ENCODE peak calls at places on chromosomes 16 and 17, in seven cellular contexts. T, O, P, U, V, R and F are unnamed samples. For H3K4me1, the result is how much of the 10 kb centered on the place peaks cover.

GRCh38 chr16:50065241-50065623 is 538 bp upstream of the HEATR3 start:
- DNase-seq in T (no peak), O (no peak), P (no peak), U (no peak), V (no peak), R (no peak), F (no peak)

GRCh38 chr17:64448665-64449512 is at the start of gene MILR1:
- DNase-seq in T (no peak), O (no peak), P (no peak), U (no peak), V (no peak), R (peak), F (peak)

GRCh38 chr16:56460101-56460500 is 8.7 kb downstream of the OGFOD1 start:
- DNase-seq in T (no peak), O (no peak), P (no peak), U (no peak), V (no peak), R (no peak), F (no peak)

GRCh38 chr17:38885044-38885727 is 15.3 kb downstream of the LASP1 start:
- DNase-seq in T (no peak), O (no peak), P (no peak), U (peak), V (peak), R (no peak), F (no peak)

GRCh38 chr16:9976641-9977040 is 205.6 kb downstream of the GRIN2A start:
- DNase-seq in T (no peak), O (no peak), P (no peak), U (no peak), V (no peak), R (no peak), F (no peak)

GRCh38 chr17:15413101-15413750 is 54.2 kb downstream of the CDRT4 start:
- DNase-seq in T (no peak), O (no peak), P (no peak), U (no peak), V (no peak), R (no peak), F (no peak)

GRCh38 chr16:4372578-4373355 is 1.1 kb downstream of the VASN start:
- DNase-seq in T (no peak), O (peak), P (no peak), U (peak), V (peak), R (peak), F (no peak)

GRCh38 chr17:81090361-81091133 is 55.6 kb downstream of the BAIAP2 start:
- DNase-seq in T (peak), O (peak), P (no peak), U (no peak), V (peak), R (peak), F (peak)

GRCh38 chr17:3002538-3003301 is 60.7 kb downstream of the OR1D5 start:
- DNase-seq in T (peak), O (no peak), P (no peak), U (peak), V (no peak), R (no peak), F (peak)

GRCh38 chr17:37702605-37703004 is 42.3 kb downstream of the HNF1B start:
- DNase-seq in T (no peak), O (no peak), P (no peak), U (no peak), V (no peak), R (peak), F (no peak)

GRCh38 chr16:9159839-9160550 is 68.6 kb downstream of the HAPSTR1 start:
- DNase-seq in T (peak), O (peak), P (no peak), U (peak), V (peak), R (peak), F (peak)

GRCh38 chr16:8866118-8866883 is 2.5 kb downstream of the CARHSP1 start:
- DNase-seq in T (no peak), O (peak), P (no peak), U (no peak), V (peak), R (no peak), F (peak)

GRCh38 chr16:27238591-27238990 is 30.0 kb downstream of the NSMCE1 start:
- DNase-seq in T (peak), O (no peak), P (no peak), U (no peak), V (no peak), R (no peak), F (no peak)
- H3K4me1 ChIP-seq in T (half or more), O (half or more), P (half or more), U (under half), V (under half), R (under half), F (under half)

DNA sequence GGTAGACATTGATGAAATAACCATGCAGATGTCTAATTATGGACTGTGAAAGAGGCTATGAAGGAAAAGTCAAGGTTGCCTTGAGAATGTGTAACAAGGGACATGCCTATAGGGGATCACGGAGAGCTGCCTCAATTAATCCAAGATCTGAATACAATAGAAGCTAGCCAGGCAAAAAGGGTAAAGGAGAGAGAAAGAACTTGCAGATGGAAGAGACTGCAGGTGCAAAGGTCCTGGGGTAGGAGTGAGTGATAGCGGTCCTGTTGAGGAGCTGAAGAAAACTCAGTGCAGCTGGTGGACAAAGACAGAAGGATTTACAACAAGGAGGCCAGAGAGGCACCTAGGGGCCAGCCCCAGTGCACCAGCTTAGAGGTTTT is 15.9 kb upstream of the TNS4 start:
- DNase-seq in T (no peak), O (no peak), P (no peak), U (no peak), V (no peak), R (no peak), F (no peak)
- H3K4me1 ChIP-seq in T (under half), O (under half), P (under half), U (under half), V (under half), R (half or more), F (under half)

DNA sequence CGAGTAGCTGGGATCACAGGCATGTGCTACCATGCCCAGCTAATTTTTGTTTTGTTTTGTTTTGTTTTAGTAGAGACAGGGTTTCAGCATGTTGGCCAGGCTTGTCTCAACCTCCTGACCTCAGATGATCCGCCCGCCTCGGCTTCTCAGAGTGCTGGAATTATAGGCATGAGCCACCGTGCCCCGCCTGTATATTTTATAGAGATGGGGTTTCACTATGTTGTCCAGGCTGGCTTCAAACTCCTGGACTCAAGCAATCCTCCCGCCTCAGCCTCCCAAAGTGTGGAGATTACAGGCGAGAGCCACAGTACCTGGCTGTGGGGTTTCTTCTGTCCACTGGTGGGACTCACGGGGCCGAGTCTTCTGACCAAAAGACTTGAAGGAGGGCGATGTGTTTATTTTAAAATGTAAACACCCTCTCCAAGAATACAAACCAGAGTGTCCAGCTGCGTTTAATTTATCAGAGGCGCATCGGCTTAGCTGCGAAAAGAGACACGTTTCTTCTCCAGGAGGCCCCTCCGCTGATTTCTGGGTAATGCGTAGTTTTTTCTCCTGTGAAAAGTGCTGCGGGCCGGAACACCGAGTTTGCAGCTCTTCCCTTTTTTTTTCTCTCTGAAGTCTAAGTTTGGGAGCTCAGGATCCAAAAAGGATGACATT is 86.9 kb upstream of the CIBAR2 start:
- DNase-seq in T (no peak), O (no peak), P (no peak), U (no peak), V (no peak), R (peak), F (peak)
- H3K4me1 ChIP-seq in T (under half), O (half or more), P (under half), U (half or more), V (under half), R (under half), F (under half)

GRCh38 chr16:87198881-87199280 is 118.3 kb downstream of the C16orf95 start:
- DNase-seq in T (no peak), O (no peak), P (no peak), U (no peak), V (no peak), R (no peak), F (no peak)
- H3K4me1 ChIP-seq in T (under half), O (under half), P (under half), U (under half), V (under half), R (under half), F (under half)

DNA sequence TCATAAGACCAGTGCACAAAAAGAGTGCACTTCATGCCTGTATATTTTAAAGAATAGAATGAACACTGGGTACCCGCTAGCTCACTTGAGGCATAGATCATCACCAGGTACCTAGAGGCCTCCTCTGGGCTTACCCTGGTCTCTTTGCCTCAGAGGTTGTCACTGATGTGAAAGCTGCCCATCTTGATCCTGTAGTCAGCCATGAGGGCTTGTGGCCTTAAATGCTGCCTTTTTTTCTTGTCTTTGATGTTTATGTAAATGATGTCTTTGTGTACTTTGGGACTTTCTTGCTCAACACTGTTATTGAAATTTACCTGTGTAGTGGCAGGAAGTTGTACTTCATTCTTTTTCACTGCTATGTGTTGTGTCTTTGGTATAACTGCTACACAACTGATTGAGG is 26.8 kb upstream of the SLC5A10 start:
- DNase-seq in T (no peak), O (no peak), P (no peak), U (no peak), V (no peak), R (no peak), F (no peak)
- H3K4me1 ChIP-seq in T (under half), O (under half), P (under half), U (under half), V (under half), R (under half), F (under half)

DNA sequence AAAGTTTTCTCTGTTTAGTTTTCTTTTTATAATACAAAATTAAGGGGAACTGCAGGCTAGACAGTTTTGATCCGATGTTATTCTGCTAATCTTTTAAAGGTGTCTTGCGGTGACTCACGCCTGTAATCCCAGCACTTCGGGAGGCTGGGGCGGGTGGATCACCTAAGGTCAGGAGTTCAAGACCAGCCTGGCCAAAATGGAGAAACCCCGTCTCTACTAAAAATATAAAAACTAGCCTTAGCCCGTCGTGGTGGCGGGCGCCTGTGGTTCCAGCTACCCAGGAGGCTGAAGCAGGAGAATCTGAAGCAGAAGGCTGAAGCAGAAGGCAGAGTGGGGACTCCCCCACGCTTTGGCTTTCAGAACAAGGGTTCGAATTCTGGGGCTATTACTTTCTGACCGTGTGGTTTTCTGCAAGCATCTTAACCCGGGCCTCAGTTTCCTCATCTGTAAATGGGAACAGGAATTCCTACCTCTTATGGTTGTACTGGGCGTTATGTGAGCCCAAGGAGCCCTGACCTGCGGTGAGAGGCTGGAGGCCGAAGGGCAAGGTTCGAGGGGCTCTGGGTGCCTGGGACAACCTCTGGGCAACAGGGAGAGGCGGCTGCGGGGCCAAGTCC is 1.2 kb upstream of the KATNB1 start:
- DNase-seq in T (no peak), O (no peak), P (no peak), U (no peak), V (no peak), R (no peak), F (no peak)
- H3K4me1 ChIP-seq in T (under half), O (under half), P (under half), U (under half), V (under half), R (under half), F (under half)

DNA sequence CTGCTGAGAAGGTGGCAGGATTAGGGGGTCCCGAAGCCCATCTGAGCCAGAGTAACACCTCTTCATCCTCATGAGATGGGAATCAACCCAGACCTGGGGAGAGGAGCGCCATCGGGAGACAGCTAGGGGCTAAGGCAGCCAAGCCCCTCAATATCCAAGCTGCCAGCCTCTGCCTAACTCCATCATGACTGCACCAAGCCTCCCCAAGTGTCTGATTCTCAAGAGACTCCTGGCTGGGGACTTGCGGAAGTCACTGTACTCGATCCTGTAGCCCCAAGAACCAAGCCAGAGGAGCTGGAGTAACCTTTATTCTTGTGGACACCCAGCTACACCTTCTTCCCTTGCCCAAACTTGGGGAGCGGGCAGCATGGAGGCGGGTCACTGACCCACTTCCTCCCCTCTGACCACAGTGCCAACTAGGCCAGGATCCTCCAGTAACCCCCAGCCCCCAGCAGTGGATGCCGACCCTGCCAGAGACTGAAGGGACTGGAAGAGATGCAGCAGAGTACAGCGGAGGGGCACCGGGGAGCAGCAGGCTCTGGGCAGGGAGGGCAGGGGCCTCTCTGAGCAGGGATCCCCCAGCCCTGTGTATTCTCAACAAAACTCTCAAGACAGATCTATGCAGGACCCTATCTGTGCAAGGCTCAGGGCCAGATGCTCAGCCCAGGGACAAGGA is 13.3 kb downstream of the HDAC5 start:
- DNase-seq in T (no peak), O (no peak), P (no peak), U (no peak), V (no peak), R (no peak), F (no peak)
- H3K4me1 ChIP-seq in T (half or more), O (half or more), P (under half), U (half or more), V (under half), R (half or more), F (under half)

DNA sequence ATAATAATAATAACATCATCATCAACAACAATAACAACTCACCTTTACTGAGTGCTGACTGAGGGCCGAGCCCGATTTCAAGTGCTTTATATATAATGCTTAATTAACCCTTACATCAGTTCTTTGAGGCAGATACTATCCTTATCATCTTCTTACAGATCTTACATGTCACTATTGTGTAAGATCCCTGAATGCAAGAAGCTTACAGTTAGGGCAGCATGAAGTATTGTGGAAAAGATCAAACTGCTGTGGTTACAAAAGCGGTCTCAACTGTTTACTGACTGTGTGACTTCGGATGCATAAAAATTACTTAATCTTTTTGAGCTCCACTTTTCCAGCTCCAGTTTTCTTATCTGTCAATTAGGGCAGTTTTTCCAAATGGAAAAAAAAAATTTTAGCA is 3.3 kb downstream of the VAT1 start:
- DNase-seq in T (no peak), O (no peak), P (no peak), U (no peak), V (no peak), R (no peak), F (no peak)
- H3K4me1 ChIP-seq in T (half or more), O (half or more), P (under half), U (under half), V (under half), R (under half), F (half or more)